ENCODE peak calls at places on chromosomes 4 and X, in eight cellular contexts. C, W, X, J, N, O, R and T are unnamed samples.
A peak's percentile ranks its signal among the peaks of the same experiment; 100 is the strongest.

GRCh38 chr4:17324431-17324830 is 187.5 kb downstream of the QDPR start:
- DNase-seq in C (no peak), W (no peak), X (peak; percentile 50), J (peak; percentile 33), N (peak; percentile 76), O (no peak), R (no peak), T (peak; percentile 46)

GRCh38 chr4:110620352-110621327 is 2.2 kb downstream of the PITX2 start:
- DNase-seq in C (no peak), W (peak; percentile 37), X (no peak), J (peak; percentile 23), N (no peak), O (peak; percentile 74), R (no peak), T (no peak)

GRCh38 chr4:74919783-74920182 is 13.1 kb upstream of the PARM1 start:
- DNase-seq in C (no peak), W (no peak), X (no peak), J (no peak), N (no peak), O (no peak), R (no peak), T (no peak)

GRCh38 chrX:15674514-15674898 is 9.9 kb upstream of the CLTRN start:
- DNase-seq in C (peak; percentile 94), W (peak; percentile 95), X (peak; percentile 91), J (peak; percentile 81), N (peak; percentile 94), O (peak; percentile 98), R (no peak), T (peak; percentile 88)

GRCh38 chrX:151538190-151539122 is 25.0 kb upstream of the PASD1 start:
- DNase-seq in C (no peak), W (no peak), X (peak; percentile 33), J (no peak), N (no peak), O (no peak), R (no peak), T (no peak)

GRCh38 chr4:159401791-159402380 is 299.0 kb downstream of the RAPGEF2 start:
- DNase-seq in C (no peak), W (no peak), X (no peak), J (no peak), N (peak; percentile 66), O (no peak), R (no peak), T (no peak)

GRCh38 chrX:54386314-54386713 is 28.5 kb upstream of the WNK3 start:
- DNase-seq in C (no peak), W (no peak), X (no peak), J (no peak), N (no peak), O (no peak), R (no peak), T (no peak)

GRCh38 chrX:50903387-50904027 is 7.0 kb upstream of the BMP15 start:
- DNase-seq in C (no peak), W (no peak), X (peak; percentile 13), J (peak; percentile 13), N (peak; percentile 32), O (no peak), R (no peak), T (peak; percentile 31)

GRCh38 chr4:108834167-108834566 is 71.3 kb upstream of the ETNPPL start:
- DNase-seq in C (no peak), W (no peak), X (peak; percentile 41), J (no peak), N (peak; percentile 47), O (no peak), R (no peak), T (no peak)

GRCh38 chr4:2507855-2508254 is 28.6 kb upstream of the FAM193A start:
- DNase-seq in C (no peak), W (no peak), X (no peak), J (no peak), N (no peak), O (no peak), R (no peak), T (no peak)

GRCh38 chrX:55135171-55135570 is 46.4 kb downstream of the PAGE2 start:
- DNase-seq in C (no peak), W (peak; percentile 42), X (peak; percentile 3), J (peak; percentile 3), N (peak; percentile 39), O (no peak), R (no peak), T (peak; percentile 4)

GRCh38 chr4:106676173-106676921 is 307.8 kb upstream of the GIMD1 start:
- DNase-seq in C (no peak), W (no peak), X (peak; percentile 31), J (no peak), N (peak; percentile 49), O (no peak), R (no peak), T (no peak)

GRCh38 chrX:119970574-119970973 is 27.0 kb upstream of the NKAP start:
- DNase-seq in C (no peak), W (no peak), X (no peak), J (no peak), N (no peak), O (no peak), R (no peak), T (no peak)

GRCh38 chr4:1463088-1463926 is 57.1 kb upstream of the NKX1-1 start:
- DNase-seq in C (no peak), W (no peak), X (peak; percentile 6), J (no peak), N (peak; percentile 38), O (peak; percentile 72), R (no peak), T (no peak)

GRCh38 chrX:12954981-12955380 is 19.9 kb upstream of the TMSB4X start:
- DNase-seq in C (no peak), W (no peak), X (no peak), J (no peak), N (no peak), O (no peak), R (no peak), T (no peak)

GRCh38 chrX:105179644-105180043 is 40.9 kb downstream of the TEX13A start:
- DNase-seq in C (no peak), W (no peak), X (no peak), J (no peak), N (no peak), O (no peak), R (no peak), T (no peak)

GRCh38 chrX:110218591-110218990 is 99.3 kb downstream of the AMMECR1 start:
- DNase-seq in C (no peak), W (no peak), X (no peak), J (no peak), N (peak; percentile 96), O (no peak), R (no peak), T (no peak)

GRCh38 chr4:25863347-25863784 is 578 bp upstream of the SEL1L3 start:
- DNase-seq in C (no peak), W (no peak), X (no peak), J (peak; percentile 45), N (no peak), O (peak; percentile 78), R (no peak), T (no peak)